ENCODE peak calls at places on chromosomes 7 and 10, in eight cellular contexts. One of them, this sample, is unnamed.

GRCh38 chr7:13532028-13532753 is 457.3 kb downstream of the ETV1 start:
- DNase-seq in SK-N-SH: peak; percentile 1
- DNase-seq in mammary epithelial cell: no peak
- DNase-seq in BE2C: no peak
- DNase-seq in type B pancreatic cell: no peak
- DNase-seq in cardiac muscle cell: no peak
- DNase-seq in RWPE1: no peak
- DNase-seq in adrenal gland: no peak
- DNase-seq in this sample: no peak

GRCh38 chr7:29471444-29472138 is 92.0 kb upstream of the PRR15 start:
- DNase-seq in SK-N-SH: no peak
- DNase-seq in mammary epithelial cell: no peak
- DNase-seq in BE2C: no peak
- DNase-seq in type B pancreatic cell: no peak
- DNase-seq in cardiac muscle cell: no peak
- DNase-seq in RWPE1: no peak
- DNase-seq in adrenal gland: no peak
- DNase-seq in this sample: no peak

GRCh38 chr10:110777017-110777416 is 94.7 kb upstream of the PDCD4 start:
- DNase-seq in SK-N-SH: no peak
- DNase-seq in mammary epithelial cell: no peak
- DNase-seq in BE2C: no peak
- DNase-seq in type B pancreatic cell: no peak
- DNase-seq in cardiac muscle cell: no peak
- DNase-seq in RWPE1: no peak
- DNase-seq in adrenal gland: no peak
- DNase-seq in this sample: no peak

GRCh38 chr7:131538071-131538790 is 18.2 kb downstream of the PODXL start:
- DNase-seq in SK-N-SH: no peak
- DNase-seq in mammary epithelial cell: no peak
- DNase-seq in BE2C: no peak
- DNase-seq in type B pancreatic cell: no peak
- DNase-seq in cardiac muscle cell: no peak
- DNase-seq in RWPE1: peak; percentile 75
- DNase-seq in adrenal gland: no peak
- DNase-seq in this sample: peak; percentile 76

GRCh38 chr7:73761854-73762658 is 8.0 kb downstream of the CLDN3 start:
- DNase-seq in SK-N-SH: peak; percentile 59
- DNase-seq in mammary epithelial cell: no peak
- DNase-seq in BE2C: no peak
- DNase-seq in type B pancreatic cell: no peak
- DNase-seq in cardiac muscle cell: no peak
- DNase-seq in RWPE1: no peak
- DNase-seq in adrenal gland: no peak
- DNase-seq in this sample: no peak

GRCh38 chr10:124313374-124313773 is 105.3 kb downstream of the OAT start:
- DNase-seq in SK-N-SH: no peak
- DNase-seq in mammary epithelial cell: no peak
- DNase-seq in BE2C: no peak
- DNase-seq in type B pancreatic cell: no peak
- DNase-seq in cardiac muscle cell: no peak
- DNase-seq in RWPE1: no peak
- DNase-seq in adrenal gland: no peak
- DNase-seq in this sample: no peak

GRCh38 chr7:36015733-36016132 is 137.3 kb upstream of the EEPD1 start:
- DNase-seq in SK-N-SH: no peak
- DNase-seq in mammary epithelial cell: peak; percentile 18
- DNase-seq in BE2C: no peak
- DNase-seq in type B pancreatic cell: no peak
- DNase-seq in cardiac muscle cell: no peak
- DNase-seq in RWPE1: peak; percentile 24
- DNase-seq in adrenal gland: no peak
- DNase-seq in this sample: peak; percentile 62

GRCh38 chr10:102629661-102630614 is 14.3 kb upstream of the TRIM8 start:
- DNase-seq in SK-N-SH: no peak
- DNase-seq in mammary epithelial cell: peak; percentile 71
- DNase-seq in BE2C: peak; percentile 85
- DNase-seq in type B pancreatic cell: no peak
- DNase-seq in cardiac muscle cell: peak; percentile 93
- DNase-seq in RWPE1: peak; percentile 79
- DNase-seq in adrenal gland: no peak
- DNase-seq in this sample: peak; percentile 72

GRCh38 chr7:131320603-131321002 is 7.1 kb upstream of the MKLN1 start:
- DNase-seq in SK-N-SH: no peak
- DNase-seq in mammary epithelial cell: no peak
- DNase-seq in BE2C: no peak
- DNase-seq in type B pancreatic cell: no peak
- DNase-seq in cardiac muscle cell: no peak
- DNase-seq in RWPE1: no peak
- DNase-seq in adrenal gland: no peak
- DNase-seq in this sample: no peak

GRCh38 chr10:112491144-112491543 is 44.1 kb downstream of the VTI1A start:
- DNase-seq in SK-N-SH: no peak
- DNase-seq in mammary epithelial cell: no peak
- DNase-seq in BE2C: no peak
- DNase-seq in type B pancreatic cell: no peak
- DNase-seq in cardiac muscle cell: peak; percentile 18
- DNase-seq in RWPE1: no peak
- DNase-seq in adrenal gland: no peak
- DNase-seq in this sample: peak; percentile 6

GRCh38 chr10:35949820-35950219 is 307.7 kb upstream of the FZD8 start:
- DNase-seq in SK-N-SH: no peak
- DNase-seq in mammary epithelial cell: no peak
- DNase-seq in BE2C: no peak
- DNase-seq in type B pancreatic cell: no peak
- DNase-seq in cardiac muscle cell: no peak
- DNase-seq in RWPE1: no peak
- DNase-seq in adrenal gland: no peak
- DNase-seq in this sample: no peak

GRCh38 chr7:91324663-91325062 is 60.4 kb downstream of the FZD1 start:
- DNase-seq in SK-N-SH: no peak
- DNase-seq in mammary epithelial cell: no peak
- DNase-seq in BE2C: no peak
- DNase-seq in type B pancreatic cell: no peak
- DNase-seq in cardiac muscle cell: no peak
- DNase-seq in RWPE1: no peak
- DNase-seq in adrenal gland: no peak
- DNase-seq in this sample: no peak

GRCh38 chr7:107980171-107980570 is 22.8 kb downstream of the LAMB1 start:
- DNase-seq in SK-N-SH: no peak
- DNase-seq in mammary epithelial cell: no peak
- DNase-seq in BE2C: no peak
- DNase-seq in type B pancreatic cell: no peak
- DNase-seq in cardiac muscle cell: no peak
- DNase-seq in RWPE1: no peak
- DNase-seq in adrenal gland: no peak
- DNase-seq in this sample: no peak

GRCh38 chr7:107981466-107981865 is 21.5 kb downstream of the LAMB1 start:
- DNase-seq in SK-N-SH: no peak
- DNase-seq in mammary epithelial cell: no peak
- DNase-seq in BE2C: no peak
- DNase-seq in type B pancreatic cell: no peak
- DNase-seq in cardiac muscle cell: no peak
- DNase-seq in RWPE1: no peak
- DNase-seq in adrenal gland: no peak
- DNase-seq in this sample: no peak

GRCh38 chr7:107980671-107981190 is 22.2 kb downstream of the LAMB1 start:
- DNase-seq in SK-N-SH: no peak
- DNase-seq in mammary epithelial cell: no peak
- DNase-seq in BE2C: no peak
- DNase-seq in type B pancreatic cell: no peak
- DNase-seq in cardiac muscle cell: no peak
- DNase-seq in RWPE1: no peak
- DNase-seq in adrenal gland: no peak
- DNase-seq in this sample: no peak

GRCh38 chr7:107982463-107982862 is 20.5 kb downstream of the LAMB1 start:
- DNase-seq in SK-N-SH: no peak
- DNase-seq in mammary epithelial cell: no peak
- DNase-seq in BE2C: no peak
- DNase-seq in type B pancreatic cell: no peak
- DNase-seq in cardiac muscle cell: no peak
- DNase-seq in RWPE1: no peak
- DNase-seq in adrenal gland: no peak
- DNase-seq in this sample: no peak

GRCh38 chr7:107982918-107983389 is 20.0 kb downstream of the LAMB1 start:
- DNase-seq in SK-N-SH: no peak
- DNase-seq in mammary epithelial cell: no peak
- DNase-seq in BE2C: no peak
- DNase-seq in type B pancreatic cell: no peak
- DNase-seq in cardiac muscle cell: no peak
- DNase-seq in RWPE1: no peak
- DNase-seq in adrenal gland: no peak
- DNase-seq in this sample: peak; percentile 8
- TF ChIP-seq CTCF in SK-N-SH: peak; percentile 53
- TF ChIP-seq CTCF in mammary epithelial cell: peak; percentile 11
- TF ChIP-seq CTCF in BE2C: peak; percentile 40
- TF ChIP-seq CTCF in type B pancreatic cell: peak; percentile 63
- TF ChIP-seq CTCF in cardiac muscle cell: peak; percentile 32
- TF ChIP-seq CTCF in RWPE1: no peak
- TF ChIP-seq CTCF in adrenal gland: peak; percentile 31
- TF ChIP-seq CTCF in this sample: peak; percentile 25

DNA sequence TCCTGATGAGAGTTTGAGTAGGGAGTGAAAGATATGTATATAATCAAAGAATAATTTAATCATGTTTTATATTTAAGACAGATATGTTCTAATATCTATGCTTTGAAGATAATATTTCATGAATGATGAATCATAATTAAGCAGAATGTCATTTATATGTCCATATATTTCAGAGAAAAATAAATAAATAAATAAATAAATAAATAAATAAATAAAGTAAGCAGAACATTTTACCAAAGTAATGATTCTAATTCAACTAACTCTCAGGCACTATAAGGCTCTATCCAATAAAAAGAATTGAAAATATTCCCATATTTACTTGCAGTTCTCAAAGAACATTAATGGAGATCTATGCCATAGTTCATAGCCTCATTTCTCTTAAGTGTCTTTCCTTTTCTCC is 36.0 kb downstream of the AGR3 start:
- DNase-seq in SK-N-SH: no peak
- DNase-seq in mammary epithelial cell: no peak
- DNase-seq in BE2C: no peak
- DNase-seq in type B pancreatic cell: no peak
- DNase-seq in cardiac muscle cell: no peak
- DNase-seq in RWPE1: no peak
- DNase-seq in adrenal gland: no peak
- DNase-seq in this sample: no peak
- TF ChIP-seq CTCF in SK-N-SH: no peak
- TF ChIP-seq CTCF in mammary epithelial cell: no peak
- TF ChIP-seq CTCF in BE2C: no peak
- TF ChIP-seq CTCF in type B pancreatic cell: no peak
- TF ChIP-seq CTCF in cardiac muscle cell: no peak
- TF ChIP-seq CTCF in RWPE1: no peak
- TF ChIP-seq CTCF in adrenal gland: no peak
- TF ChIP-seq CTCF in this sample: no peak

GRCh38 chr10:7011994-7012393 is 398.8 kb downstream of the SFMBT2 start:
- DNase-seq in SK-N-SH: no peak
- DNase-seq in mammary epithelial cell: no peak
- DNase-seq in BE2C: no peak
- DNase-seq in type B pancreatic cell: no peak
- DNase-seq in cardiac muscle cell: no peak
- DNase-seq in RWPE1: no peak
- DNase-seq in adrenal gland: no peak
- DNase-seq in this sample: no peak
- TF ChIP-seq CTCF in SK-N-SH: no peak
- TF ChIP-seq CTCF in mammary epithelial cell: no peak
- TF ChIP-seq CTCF in BE2C: no peak
- TF ChIP-seq CTCF in type B pancreatic cell: no peak
- TF ChIP-seq CTCF in cardiac muscle cell: no peak
- TF ChIP-seq CTCF in RWPE1: no peak
- TF ChIP-seq CTCF in adrenal gland: no peak
- TF ChIP-seq CTCF in this sample: no peak

GRCh38 chr7:130154501-130155317 is 50.5 kb downstream of the TMEM209 start:
- DNase-seq in SK-N-SH: peak; percentile 98
- DNase-seq in mammary epithelial cell: no peak
- DNase-seq in BE2C: peak; percentile 93
- DNase-seq in type B pancreatic cell: peak; percentile 64
- DNase-seq in cardiac muscle cell: no peak
- DNase-seq in RWPE1: no peak
- DNase-seq in adrenal gland: peak; percentile 85
- DNase-seq in this sample: no peak
- TF ChIP-seq CTCF in SK-N-SH: peak; percentile 45
- TF ChIP-seq CTCF in mammary epithelial cell: no peak
- TF ChIP-seq CTCF in BE2C: peak; percentile 37
- TF ChIP-seq CTCF in type B pancreatic cell: peak; percentile 61
- TF ChIP-seq CTCF in cardiac muscle cell: peak; percentile 37
- TF ChIP-seq CTCF in RWPE1: no peak
- TF ChIP-seq CTCF in adrenal gland: no peak
- TF ChIP-seq CTCF in this sample: peak; percentile 23

DNA sequence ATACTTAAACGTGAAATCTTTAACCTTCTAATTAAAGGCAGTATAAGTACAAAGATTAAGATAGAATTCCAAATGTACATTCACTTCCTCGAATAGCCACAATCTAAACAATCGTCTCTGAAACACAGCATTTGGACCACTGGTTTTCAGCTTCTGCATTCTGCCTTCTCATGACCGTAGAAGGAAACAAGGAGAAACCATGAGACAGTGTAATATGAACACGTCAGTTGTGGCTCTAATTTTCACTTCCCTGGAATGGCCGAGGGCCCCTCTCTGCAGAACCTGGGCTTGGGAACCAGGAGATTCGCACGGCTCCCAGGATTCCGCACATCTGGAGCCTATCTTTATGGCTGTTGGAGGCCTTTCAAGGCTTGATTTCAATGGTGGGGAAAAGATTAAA is 189.3 kb downstream of the KLF6 start:
- DNase-seq in SK-N-SH: no peak
- DNase-seq in mammary epithelial cell: no peak
- DNase-seq in BE2C: no peak
- DNase-seq in type B pancreatic cell: no peak
- DNase-seq in cardiac muscle cell: no peak
- DNase-seq in RWPE1: no peak
- DNase-seq in adrenal gland: no peak
- DNase-seq in this sample: no peak
- TF ChIP-seq CTCF in SK-N-SH: no peak
- TF ChIP-seq CTCF in mammary epithelial cell: no peak
- TF ChIP-seq CTCF in BE2C: no peak
- TF ChIP-seq CTCF in type B pancreatic cell: no peak
- TF ChIP-seq CTCF in cardiac muscle cell: no peak
- TF ChIP-seq CTCF in RWPE1: no peak
- TF ChIP-seq CTCF in adrenal gland: no peak
- TF ChIP-seq CTCF in this sample: no peak

GRCh38 chr7:1290262-1291039 is 57.8 kb downstream of the UNCX start:
- DNase-seq in SK-N-SH: no peak
- DNase-seq in mammary epithelial cell: no peak
- DNase-seq in BE2C: no peak
- DNase-seq in type B pancreatic cell: no peak
- DNase-seq in cardiac muscle cell: peak; percentile 37
- DNase-seq in RWPE1: no peak
- DNase-seq in adrenal gland: peak; percentile 4
- DNase-seq in this sample: peak; percentile 5
- TF ChIP-seq CTCF in SK-N-SH: peak; percentile 34
- TF ChIP-seq CTCF in mammary epithelial cell: no peak
- TF ChIP-seq CTCF in BE2C: no peak
- TF ChIP-seq CTCF in type B pancreatic cell: no peak
- TF ChIP-seq CTCF in cardiac muscle cell: peak; percentile 28
- TF ChIP-seq CTCF in RWPE1: peak; percentile 34
- TF ChIP-seq CTCF in adrenal gland: no peak
- TF ChIP-seq CTCF in this sample: peak; percentile 20

This sample was measured in bronchial epithelial cell.